ENCODE peak calls at places on chromosomes 11 and 22, in six cellular contexts. X, G, O, Y, Z and P are unnamed samples.

GRCh38 chr11:30479899-30480298 is 106.3 kb downstream of the MPPED2 start:
- DNase-seq in X (no peak), G (no peak), O (peak; percentile 75), Y (no peak), Z (no peak), P (no peak)

GRCh38 chr11:67464411-67465189 is 4.5 kb downstream of the TMEM134 start:
- DNase-seq in X (peak; percentile 95), G (peak; percentile 86), O (peak; percentile 70), Y (peak; percentile 95), Z (peak; percentile 94), P (peak; percentile 61)

GRCh38 chr11:124398924-124399323 is at the start of gene OR8B3:
- DNase-seq in X (no peak), G (no peak), O (no peak), Y (no peak), Z (no peak), P (no peak)

GRCh38 chr22:38298312-38299000 is 18.8 kb downstream of the CSNK1E start:
- DNase-seq in X (no peak), G (no peak), O (no peak), Y (peak; percentile 42), Z (peak; percentile 100), P (peak; percentile 100)

GRCh38 chr22:42933783-42934144 is 76.7 kb upstream of the ARFGAP3 start:
- DNase-seq in X (no peak), G (no peak), O (no peak), Y (no peak), Z (peak; percentile 76), P (peak; percentile 77)

GRCh38 chr11:67276821-67277230 is 10.6 kb downstream of the GRK2 start:
- DNase-seq in X (peak; percentile 77), G (no peak), O (no peak), Y (peak; percentile 64), Z (no peak), P (no peak)

GRCh38 chr22:42883970-42884369 is 26.9 kb upstream of the ARFGAP3 start:
- DNase-seq in X (no peak), G (no peak), O (no peak), Y (no peak), Z (no peak), P (no peak)

GRCh38 chr11:27353593-27354358 is 9.2 kb downstream of the CCDC34 start:
- DNase-seq in X (no peak), G (no peak), O (no peak), Y (no peak), Z (peak; percentile 68), P (no peak)

GRCh38 chr11:62560566-62561103 is 13.1 kb downstream of the EEF1G start:
- DNase-seq in X (peak; percentile 86), G (peak; percentile 66), O (peak; percentile 82), Y (peak; percentile 91), Z (peak; percentile 99), P (peak; percentile 97)

GRCh38 chr11:29527391-29527936 is 489.4 kb downstream of the KCNA4 start:
- DNase-seq in X (no peak), G (no peak), O (no peak), Y (no peak), Z (peak; percentile 97), P (peak; percentile 93)

GRCh38 chr22:24827305-24827704 is 21.3 kb downstream of the SGSM1 start:
- DNase-seq in X (no peak), G (no peak), O (no peak), Y (peak; percentile 81), Z (no peak), P (no peak)

GRCh38 chr11:82898242-82898641 is 2.0 kb downstream of the PRCP start:
- DNase-seq in X (no peak), G (no peak), O (no peak), Y (no peak), Z (no peak), P (no peak)

GRCh38 chr11:60987577-60988277 is 16.2 kb downstream of the CD6 start:
- DNase-seq in X (no peak), G (no peak), O (no peak), Y (no peak), Z (no peak), P (no peak)

GRCh38 chr22:44068422-44069191 is 44.5 kb downstream of the PARVB start:
- DNase-seq in X (no peak), G (no peak), O (no peak), Y (peak; percentile 17), Z (no peak), P (no peak)

GRCh38 chr22:39469681-39470461 is 13.1 kb downstream of the MGAT3 start:
- DNase-seq in X (no peak), G (no peak), O (no peak), Y (no peak), Z (no peak), P (no peak)

GRCh38 chr22:44638966-44639739 is 62.9 kb upstream of the PRR5 start:
- DNase-seq in X (no peak), G (no peak), O (no peak), Y (no peak), Z (no peak), P (no peak)

GRCh38 chr22:49097966-49098365 is 729.7 kb downstream of the BRD1 start:
- DNase-seq in X (no peak), G (no peak), O (no peak), Y (no peak), Z (no peak), P (no peak)

GRCh38 chr11:59668188-59668949 is 468 bp downstream of the PATL1 start:
- DNase-seq in X (peak; percentile 77), G (peak; percentile 13), O (peak; percentile 78), Y (peak; percentile 62), Z (peak; percentile 54), P (peak; percentile 44)

GRCh38 chr11:119473226-119473625 is 50.3 kb upstream of the THY1 start:
- DNase-seq in X (no peak), G (no peak), O (no peak), Y (no peak), Z (no peak), P (no peak)

GRCh38 chr11:70139785-70140410 is 61.8 kb downstream of the ANO1 start:
- DNase-seq in X (no peak), G (no peak), O (no peak), Y (no peak), Z (peak; percentile 67), P (peak; percentile 65)

GRCh38 chr11:69375316-69376154 is 81.6 kb downstream of the MYEOV start:
- DNase-seq in X (no peak), G (no peak), O (no peak), Y (peak; percentile 48), Z (no peak), P (no peak)

GRCh38 chr11:114132427-114132826 is 72.9 kb downstream of the ZBTB16 start:
- DNase-seq in X (no peak), G (no peak), O (no peak), Y (no peak), Z (no peak), P (no peak)

GRCh38 chr11:57940044-57940781 is 83.5 kb upstream of the OR9Q1 start:
- DNase-seq in X (no peak), G (no peak), O (no peak), Y (no peak), Z (peak; percentile 89), P (peak; percentile 38)

GRCh38 chr22:29641781-29642355 is 38.4 kb downstream of the NF2 start:
- DNase-seq in X (no peak), G (no peak), O (no peak), Y (no peak), Z (no peak), P (no peak)